ENCODE peak calls at places on chromosomes 13 and 19, in seven cellular contexts. E is K562, P is fibroblast of lung, F is Panc1, B is bronchial epithelial cell, N is cardiac muscle cell, O is heart right ventricle. Q is an unnamed sample.

GRCh38 chr13:30422056-30422914 is at the start of gene UBE2L5:
- DNase-seq in E (peak; percentile 65), O (peak; percentile 84), P (peak; percentile 78), N (peak; percentile 87), B (peak; percentile 65), F (no peak), Q (peak; percentile 80)

GRCh38 chr19:1651061-1651547 is 1.3 kb downstream of the TCF3 start:
- DNase-seq in B (no peak), P (peak; percentile 42), N (peak; percentile 23), O (no peak), E (no peak), F (no peak), Q (peak; percentile 49)

GRCh38 chr13:79374578-79374977 is 31.5 kb downstream of the RBM26 start:
- DNase-seq in O (no peak), F (no peak), N (no peak), B (no peak), E (no peak), P (no peak), Q (no peak)

GRCh38 chr19:41589371-41589770 is 13.4 kb downstream of the CEACAM21 start:
- DNase-seq in F (no peak), P (no peak), E (no peak), O (no peak), N (no peak), B (no peak), Q (no peak)

GRCh38 chr13:20512042-20512683 is 13.5 kb downstream of the CRYL1 start:
- DNase-seq in O (no peak), N (peak; percentile 12), P (no peak), E (no peak), F (no peak), B (no peak), Q (peak; percentile 9)

GRCh38 chr19:41694196-41694595 is 6.1 kb upstream of the CEACAM7 start:
- DNase-seq in B (no peak), N (no peak), P (no peak), O (no peak), F (no peak), E (no peak), Q (no peak)

GRCh38 chr19:4369109-4369887 is 25.9 kb downstream of the MPND start:
- DNase-seq in N (no peak), P (no peak), E (peak; percentile 41), O (no peak), B (peak; percentile 80), F (no peak), Q (no peak)

GRCh38 chr19:29630661-29631060 is 24.6 kb downstream of the POP4 start:
- DNase-seq in O (no peak), F (no peak), N (no peak), E (no peak), P (no peak), B (no peak), Q (no peak)

GRCh38 chr19:6498294-6499036 is 3.6 kb downstream of the TUBB4A start:
- DNase-seq in N (no peak), B (no peak), P (no peak), E (no peak), F (no peak), O (no peak), Q (no peak)

GRCh38 chr19:38095411-38096308 is 128.4 kb downstream of the DPF1 start:
- DNase-seq in O (peak; percentile 59), B (peak; percentile 61), P (peak; percentile 72), N (peak; percentile 74), E (peak; percentile 77), F (peak; percentile 50), Q (peak; percentile 88)

DNA sequence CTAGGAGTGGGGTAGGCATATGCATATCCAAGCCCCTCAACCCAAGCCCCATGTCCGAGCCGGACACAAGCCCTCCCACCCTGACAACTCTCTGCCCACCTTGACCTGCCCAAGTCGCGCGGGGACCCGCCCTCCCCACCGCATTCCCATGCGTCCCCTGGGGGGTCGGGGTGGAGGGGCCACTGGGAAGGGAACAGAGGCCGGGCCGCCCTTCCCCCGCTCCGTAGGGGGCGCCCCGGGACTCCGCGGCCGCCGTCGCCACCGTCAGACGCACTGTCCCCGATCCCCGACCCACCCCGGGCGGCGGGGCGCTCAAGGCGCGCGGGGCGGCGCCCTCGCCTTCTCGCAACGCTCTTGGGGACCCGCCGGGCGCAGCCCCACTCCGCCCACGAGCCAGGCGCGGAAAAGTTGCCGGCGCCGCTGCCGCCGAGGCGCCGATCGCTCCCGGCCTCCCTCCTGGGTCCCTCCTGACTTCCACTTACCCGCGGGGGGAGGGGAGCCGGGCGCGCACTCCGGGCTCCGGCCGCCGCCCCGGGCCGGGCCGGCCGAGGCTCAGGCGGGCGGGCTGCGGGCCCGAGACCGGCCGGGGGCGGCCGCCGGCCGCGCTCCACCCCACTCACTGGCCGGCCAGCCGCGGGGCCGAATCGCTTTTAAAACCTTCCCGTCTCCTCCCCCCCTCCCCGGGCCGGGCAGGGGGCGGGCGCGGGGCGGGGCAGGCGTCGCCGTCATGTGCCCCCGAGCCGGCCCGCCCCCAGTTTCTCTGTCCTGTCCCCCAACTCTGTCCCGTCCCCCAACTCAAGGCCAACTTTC is 34.4 kb upstream of the NANOS3 start:
- DNase-seq in B (no peak), F (no peak), O (peak; percentile 91), N (peak; percentile 72), E (peak; percentile 80), P (peak; percentile 72), Q (peak; percentile 76)
- TF ChIP-seq CTCF in B (no peak), F (no peak), O (peak; percentile 11), N (no peak), E (peak; percentile 41), P (no peak), Q (no peak)

GRCh38 chr13:22256111-22256639 is 585.3 kb downstream of the FGF9 start:
- DNase-seq in B (no peak), E (no peak), O (no peak), F (no peak), N (no peak), P (no peak), Q (no peak)
- TF ChIP-seq CTCF in B (no peak), E (no peak), O (peak; percentile 24), F (no peak), N (no peak), P (peak; percentile 13), Q (no peak)

GRCh38 chr13:100800283-100800875 is 125.8 kb upstream of the TMTC4 start:
- DNase-seq in P (no peak), B (no peak), F (no peak), O (no peak), N (no peak), E (no peak), Q (no peak)
- TF ChIP-seq CTCF in P (no peak), B (no peak), F (no peak), O (no peak), N (no peak), E (no peak), Q (no peak)

DNA sequence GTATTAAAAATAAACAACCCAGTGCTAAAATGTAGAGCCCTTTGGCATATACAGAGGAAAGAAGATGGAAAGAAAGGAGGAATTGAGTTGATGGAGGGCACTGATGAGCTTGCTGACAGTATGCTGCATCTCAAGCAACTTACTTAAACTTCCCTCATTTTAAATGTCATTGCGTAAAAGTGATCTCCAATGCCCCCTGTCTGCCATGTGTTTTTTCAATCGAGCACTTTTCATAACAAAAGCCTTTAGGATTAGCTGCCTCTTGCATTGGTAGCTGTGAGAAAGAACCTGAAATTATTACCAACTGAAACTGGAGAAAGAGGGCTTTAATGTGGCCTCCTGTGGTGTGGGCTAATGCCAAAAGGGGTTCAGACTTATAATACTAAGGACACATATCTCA is 541.6 kb downstream of the SUCLA2 start:
- DNase-seq in F (no peak), P (peak; percentile 75), E (no peak), N (peak; percentile 4), O (no peak), B (no peak), Q (no peak)
- TF ChIP-seq CTCF in F (no peak), P (peak; percentile 54), E (no peak), N (peak; percentile 43), O (no peak), B (no peak), Q (peak; percentile 34)

GRCh38 chr19:54148158-54148557 is 10.6 kb downstream of the CNOT3 start:
- DNase-seq in B (no peak), P (no peak), F (no peak), E (no peak), N (no peak), O (no peak), Q (no peak)
- TF ChIP-seq CTCF in B (no peak), P (no peak), F (no peak), E (no peak), N (no peak), O (no peak), Q (no peak)

DNA sequence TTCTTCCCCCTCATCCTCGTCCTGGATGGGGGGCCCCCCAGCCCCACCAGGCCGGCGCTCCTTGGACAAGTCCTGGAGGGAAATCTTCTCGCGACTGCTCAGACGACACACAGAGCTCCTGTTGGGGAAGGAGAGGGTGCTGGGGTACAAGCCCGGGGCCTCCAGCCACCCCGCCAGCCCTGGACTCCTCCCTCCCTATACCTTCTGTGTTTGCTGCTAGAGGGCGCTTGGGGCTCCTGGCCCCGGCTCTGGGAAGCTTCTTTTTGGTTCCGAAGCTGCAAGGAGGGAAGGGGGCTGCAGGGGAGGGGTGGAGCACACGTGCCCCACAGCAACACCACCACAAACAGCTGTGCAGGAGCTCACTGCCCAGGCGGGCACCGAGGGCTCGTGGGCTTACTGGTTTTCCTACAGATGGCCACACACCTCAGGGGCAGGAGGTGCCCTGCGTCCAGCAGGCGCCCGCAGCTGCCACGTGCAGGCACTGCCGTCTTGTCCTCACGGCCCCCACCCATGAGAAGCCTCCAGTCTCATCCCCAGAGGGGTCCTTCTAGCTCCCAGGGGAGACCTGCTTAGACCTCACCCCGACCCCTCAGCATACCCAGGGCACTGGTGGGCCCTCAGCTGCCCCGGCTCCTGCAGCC is 20.5 kb downstream of the EPS8L1 start:
- DNase-seq in P (no peak), E (no peak), F (no peak), B (no peak), O (no peak), N (no peak), Q (no peak)
- TF ChIP-seq CTCF in P (no peak), E (no peak), F (peak; percentile 71), B (no peak), O (no peak), N (no peak), Q (no peak)

DNA sequence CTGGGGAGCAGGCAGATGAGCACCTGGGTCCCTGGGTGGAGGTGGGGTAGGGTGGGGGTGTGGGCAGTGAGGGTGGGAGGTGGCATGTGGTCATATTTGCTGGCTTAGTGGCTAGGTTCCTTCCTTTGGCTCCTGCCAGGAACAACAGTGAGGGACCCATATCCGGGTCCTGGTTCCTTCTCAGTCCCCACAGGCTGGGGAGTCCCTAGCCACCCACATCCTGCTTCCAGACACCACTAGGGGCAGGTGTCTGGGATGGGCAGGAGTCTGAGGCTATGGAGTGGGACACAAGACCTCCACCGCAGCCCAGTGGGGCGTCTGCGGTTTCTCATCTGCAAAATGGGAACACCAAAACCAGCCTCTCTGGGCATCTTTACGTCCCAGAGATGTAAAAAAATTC is 828 bp upstream of the FCGBP start:
- DNase-seq in N (no peak), B (no peak), O (no peak), P (no peak), E (no peak), F (no peak), Q (no peak)
- TF ChIP-seq CTCF in N (no peak), B (no peak), O (no peak), P (no peak), E (no peak), F (no peak), Q (no peak)

GRCh38 chr13:21620858-21621257 is 16.9 kb upstream of the MICU2 start:
- DNase-seq in B (no peak), F (no peak), P (no peak), N (no peak), E (no peak), O (no peak), Q (no peak)

GRCh38 chr13:21619633-21620220 is 15.8 kb upstream of the MICU2 start:
- DNase-seq in E (no peak), F (no peak), O (no peak), N (no peak), B (no peak), P (peak; percentile 52), Q (no peak)

GRCh38 chr13:21625366-21625765 is 21.4 kb upstream of the MICU2 start:
- DNase-seq in N (no peak), O (no peak), B (peak; percentile 65), F (no peak), E (no peak), P (peak; percentile 51), Q (peak; percentile 23)
- TF ChIP-seq CTCF in N (peak; percentile 52), O (peak; percentile 48), B (peak; percentile 59), F (peak; percentile 68), E (peak; percentile 54), P (peak; percentile 52), Q (peak; percentile 42)

Q was measured in foreskin fibroblast.